ENCODE peak calls at places on chromosomes 7 and 10, in five cellular contexts. G, F, L, U and B are unnamed samples. For H3K36me3, the result is how much of the 10 kb centered on the place peaks cover.

GRCh38 chr10:4217187-4217586 is 432.2 kb upstream of the KLF6 start:
- DNase-seq in L (no peak), G (no peak), F (no peak), U (no peak), B (no peak)

GRCh38 chr7:38428040-38428439 is 154.6 kb upstream of the TARP start:
- DNase-seq in G (peak), L (peak), U (no peak), F (no peak), B (no peak)

GRCh38 chr7:93563584-93563983 is 10.9 kb downstream of the CALCR start:
- DNase-seq in F (no peak), L (no peak), G (no peak), U (no peak), B (no peak)

GRCh38 chr10:28410420-28411135 is 107.7 kb upstream of the MPP7 start:
- DNase-seq in U (no peak), L (no peak), F (no peak), G (no peak), B (no peak)

GRCh38 chr10:30697806-30698205 is 68.3 kb upstream of the LYZL2 start:
- DNase-seq in G (no peak), U (no peak), F (no peak), L (no peak), B (no peak)

GRCh38 chr10:132107211-132107946 is 41.6 kb downstream of the JAKMIP3 start:
- DNase-seq in U (no peak), G (no peak), L (no peak), F (peak), B (no peak)

GRCh38 chr7:28036748-28037147 is 143.8 kb downstream of the JAZF1 start:
- DNase-seq in F (no peak), G (no peak), U (no peak), L (peak), B (no peak)

GRCh38 chr7:151716339-151716722 is 160.6 kb downstream of the PRKAG2 start:
- DNase-seq in G (no peak), U (no peak), L (no peak), F (no peak), B (no peak)

GRCh38 chr7:47804767-47805545 is 143.3 kb downstream of the PKD1L1 start:
- DNase-seq in U (no peak), L (peak), F (no peak), G (peak), B (no peak)

GRCh38 chr10:118918116-118918515 is 111.4 kb upstream of the NANOS1 start:
- DNase-seq in G (no peak), L (no peak), F (no peak), U (no peak), B (no peak)

GRCh38 chr7:22700559-22701002 is 26.4 kb upstream of the IL6 start:
- DNase-seq in F (no peak), G (peak), U (no peak), L (peak), B (peak)

GRCh38 chr7:15396210-15397158 is 165.3 kb downstream of the AGMO start:
- DNase-seq in G (no peak), F (no peak), U (no peak), L (no peak), B (no peak)

GRCh38 chr7:29255839-29256782 is 61.5 kb downstream of the CHN2 start:
- DNase-seq in L (peak), F (no peak), U (no peak), G (no peak), B (no peak)

GRCh38 chr10:31758495-31758894 is 170.1 kb downstream of the ARHGAP12 start:
- DNase-seq in L (no peak), F (no peak), G (no peak), U (no peak), B (no peak)

DNA sequence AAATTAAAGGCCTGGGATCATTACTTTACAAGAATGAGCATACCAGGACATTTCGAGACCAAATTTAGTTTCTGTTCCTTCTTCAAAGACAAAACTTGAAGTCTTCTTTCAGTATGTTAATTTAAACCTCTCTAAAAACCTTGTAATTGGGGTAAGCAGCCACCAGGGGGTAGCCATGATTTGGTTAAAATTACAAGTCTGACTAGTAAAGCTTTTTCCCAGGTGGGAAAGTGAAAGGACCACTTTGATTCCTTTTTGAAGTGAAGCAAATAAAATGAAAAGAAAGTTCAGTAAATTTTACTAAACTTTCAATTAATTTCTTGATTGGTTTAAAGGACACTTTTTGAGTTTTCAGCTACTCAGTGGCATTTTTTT is 294.3 kb downstream of the BBS9 start:
- DNase-seq in U (no peak), L (no peak), G (no peak), F (no peak), B (no peak)
- TF ChIP-seq CTCF in U (no peak), L (no peak), G (peak), F (no peak), B (peak)

GRCh38 chr10:2887391-2888070 is 179.8 kb upstream of the PFKP start:
- DNase-seq in U (no peak), G (no peak), L (no peak), F (no peak), B (no peak)

GRCh38 chr10:2886662-2887061 is 180.7 kb upstream of the PFKP start:
- DNase-seq in G (no peak), L (no peak), F (no peak), U (no peak), B (no peak)

GRCh38 chr10:2888403-2889004 is 178.8 kb upstream of the PFKP start:
- DNase-seq in F (no peak), L (no peak), U (no peak), G (no peak), B (no peak)

GRCh38 chr10:2885276-2885955 is 181.9 kb upstream of the PFKP start:
- DNase-seq in L (no peak), U (no peak), F (no peak), G (no peak), B (no peak)

DNA sequence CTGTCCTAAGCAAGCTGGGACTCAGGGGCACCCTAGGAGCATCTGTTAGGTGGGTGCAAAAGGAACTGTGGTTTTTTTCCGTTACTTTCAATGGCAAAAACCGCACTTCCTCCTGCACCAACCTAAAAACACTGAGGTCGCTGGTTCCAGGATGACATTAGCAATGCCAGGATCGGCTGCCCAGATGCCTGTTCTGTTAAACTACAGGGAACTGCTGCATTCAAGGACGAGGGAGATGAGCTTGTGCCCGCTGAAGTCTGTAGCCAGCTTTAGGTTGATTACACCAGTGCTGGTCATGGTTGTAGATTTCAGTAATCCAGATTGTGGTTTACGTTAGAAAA is 181.4 kb upstream of the PFKP start:
- DNase-seq in L (no peak), G (no peak), U (no peak), F (no peak), B (no peak)
- H3K4me3 ChIP-seq in L (no peak), G (no peak), U (no peak), F (no peak), B (no peak)

GRCh38 chr7:18803880-18804279 is 308.3 kb downstream of the HDAC9 start:
- DNase-seq in G (no peak), F (no peak), L (no peak), U (no peak), B (no peak)

GRCh38 chr7:18808026-18808425 is 309.4 kb downstream of the TWIST1 start:
- DNase-seq in U (no peak), F (no peak), L (no peak), G (no peak), B (no peak)

GRCh38 chr7:18806177-18806576 is 310.6 kb downstream of the HDAC9 start:
- DNase-seq in F (no peak), G (no peak), L (no peak), U (no peak), B (no peak)
- H3K36me3 ChIP-seq in F (under half), G (under half), L (under half), U (under half), B (under half)

GRCh38 chr7:104487642-104488041 is 159.2 kb downstream of the LHFPL3 start:
- DNase-seq in F (no peak), L (no peak), G (no peak), U (no peak), B (no peak)

DNA sequence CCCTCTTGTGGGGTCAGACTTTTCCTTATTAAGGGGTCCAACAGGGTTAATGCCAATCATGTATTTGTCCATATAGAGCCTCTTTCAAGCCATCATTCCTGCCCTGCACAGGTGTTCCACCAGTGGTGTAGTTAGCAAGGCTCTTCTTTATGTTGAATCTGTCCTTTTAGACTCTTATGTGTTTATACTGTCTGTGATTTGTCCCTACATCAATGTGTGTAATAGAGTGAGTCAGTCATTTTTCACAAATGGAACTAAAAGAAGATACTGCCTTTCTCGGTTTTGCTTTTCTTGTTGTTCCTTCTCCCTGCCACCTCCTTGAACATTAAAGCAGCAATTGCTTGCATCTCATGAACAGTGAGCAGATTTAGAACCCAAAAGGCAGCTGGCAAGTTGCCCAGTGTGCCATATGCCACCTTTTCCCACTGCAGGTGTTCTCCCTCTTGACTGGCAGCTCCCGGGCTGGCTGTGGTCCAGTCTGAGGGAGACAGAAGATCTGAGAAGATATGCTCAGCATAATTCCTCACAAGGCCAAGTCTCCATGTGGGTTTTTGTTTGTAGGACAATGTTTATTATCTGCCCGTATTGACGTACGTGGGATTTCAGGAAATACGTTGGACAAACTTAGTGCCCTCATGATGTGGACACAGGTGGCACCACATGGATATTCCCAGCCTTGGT is 154.1 kb downstream of the LHFPL3 start:
- DNase-seq in F (no peak), G (no peak), U (no peak), L (no peak), B (no peak)
- TF ChIP-seq CTCF in F (no peak), G (no peak), U (no peak), L (no peak), B (no peak)